ENCODE peak calls at places on chromosomes 4 and X, in five cellular contexts. S, Q, D, V and H are unnamed samples.

GRCh38 chrX:25198891-25199290 is 183.1 kb upstream of the ARX start:
- DNase-seq in S (no peak), Q (no peak), D (no peak), V (no peak), H (no peak)

GRCh38 chrX:149365061-149365460 is 140.0 kb downstream of the IDS start:
- DNase-seq in S (no peak), Q (no peak), D (peak), V (no peak), H (no peak)

GRCh38 chr4:105232374-105232773 is 85.7 kb downstream of the TET2 start:
- DNase-seq in S (no peak), Q (no peak), D (no peak), V (no peak), H (no peak)

GRCh38 chr4:1851575-1852415 is 4.2 kb downstream of the LETM1 start:
- DNase-seq in S (no peak), Q (no peak), D (peak), V (no peak), H (no peak)

GRCh38 chr4:76748649-76749048 is 149.3 kb downstream of the SOWAHB start:
- DNase-seq in S (peak), Q (peak), D (peak), V (no peak), H (no peak)

GRCh38 chrX:7201481-7201880 is 53.5 kb upstream of the PUDP start:
- DNase-seq in S (no peak), Q (no peak), D (no peak), V (no peak), H (no peak)

GRCh38 chr4:123393696-123394095 is 2.9 kb upstream of the SPRY1 start:
- DNase-seq in S (no peak), Q (no peak), D (no peak), V (no peak), H (no peak)

GRCh38 chr4:88244821-88245579 is 39.4 kb downstream of the PPM1K start:
- DNase-seq in S (no peak), Q (no peak), D (no peak), V (peak), H (no peak)

GRCh38 chrX:46375831-46376230 is 169.4 kb downstream of the ZNF674 start:
- DNase-seq in S (no peak), Q (no peak), D (no peak), V (no peak), H (no peak)

GRCh38 chr4:152106113-152106763 is 345.4 kb upstream of the GATB start:
- DNase-seq in S (no peak), Q (no peak), D (peak), V (no peak), H (no peak)